ENCODE peak calls at places on chromosomes 13 and 19, in six cellular contexts. M is activated CD4-positive, alpha-beta T cell treated with anti-CD3 and anti-CD28 coated beads for 4 hours; G is EH; W is activated CD8-positive, alpha-beta memory T cell treated with anti-CD3 and anti-CD28 coated beads for 4 hours; H is GM12865; V is T-cell. Y is an unnamed sample.

GRCh38 chr19:49469828-49470614 is 4.0 kb upstream of the FLT3LG start:
- DNase-seq in V (peak), G (no peak), H (peak), W (peak), M (peak), Y (peak)

GRCh38 chr13:90696254-90696653 is 651.2 kb upstream of the MIR17HG start:
- DNase-seq in V (no peak), H (no peak), G (peak), M (no peak), W (no peak), Y (no peak)

GRCh38 chr13:111114362-111115050 is 604 bp upstream of the ARHGEF7 start:
- DNase-seq in M (no peak), W (no peak), G (peak), V (no peak), H (peak), Y (no peak)

GRCh38 chr13:83907196-83907989 is 25.1 kb upstream of the SLITRK1 start:
- DNase-seq in G (no peak), M (no peak), V (no peak), H (no peak), W (no peak), Y (no peak)

GRCh38 chr19:38089440-38089839 is 134.6 kb downstream of the DPF1 start:
- DNase-seq in M (no peak), W (no peak), V (no peak), G (no peak), H (no peak), Y (no peak)

GRCh38 chr13:23504188-23504587 is 66.0 kb upstream of the TNFRSF19 start:
- DNase-seq in G (peak), H (no peak), W (no peak), V (no peak), M (no peak), Y (no peak)

GRCh38 chr19:45940515-45940805 is 25.9 kb upstream of the NANOS2 start:
- DNase-seq in G (no peak), V (no peak), H (no peak), W (no peak), M (no peak), Y (no peak)

GRCh38 chr13:98751397-98752110 is 918 bp downstream of the SLC15A1 start:
- DNase-seq in H (no peak), W (no peak), M (no peak), V (no peak), G (peak), Y (no peak)

GRCh38 chr19:49427855-49428546 is 2.8 kb downstream of the GFY start:
- DNase-seq in V (no peak), M (no peak), W (no peak), G (peak), H (no peak), Y (no peak)

GRCh38 chr19:45782820-45783785 is 813 bp upstream of the DMPK start:
- DNase-seq in M (no peak), H (no peak), W (no peak), V (no peak), G (peak), Y (no peak)

GRCh38 chr13:51249767-51250741 is 27.9 kb downstream of the FAM124A start:
- DNase-seq in M (no peak), V (no peak), H (peak), W (no peak), G (no peak), Y (no peak)

GRCh38 chr19:32373614-32374295 is 28.3 kb downstream of the ZNF507 start:
- DNase-seq in M (no peak), G (peak), H (no peak), W (no peak), V (no peak), Y (no peak)

GRCh38 chr19:45136507-45137178 is 24.1 kb downstream of the NKPD1 start:
- DNase-seq in V (no peak), G (no peak), W (no peak), M (no peak), H (peak), Y (no peak)

GRCh38 chr19:6372594-6373095 is at the start of gene ALKBH7:
- DNase-seq in H (peak), V (peak), M (peak), W (peak), G (peak), Y (peak)

GRCh38 chr19:33263325-33264023 is 37.8 kb upstream of the SLC7A10 start:
- DNase-seq in H (no peak), W (no peak), V (no peak), G (no peak), M (no peak), Y (no peak)

GRCh38 chr19:41886761-41887710 is 4.1 kb downstream of the ARHGEF1 start:
- DNase-seq in G (peak), W (no peak), V (peak), M (peak), H (peak), Y (no peak)

GRCh38 chr13:21849323-21849722 is 178.4 kb downstream of the FGF9 start:
- DNase-seq in G (peak), W (peak), M (no peak), H (peak), V (no peak), Y (no peak)

GRCh38 chr19:40907968-40908735 is 26.1 kb upstream of the CYP2A7 start:
- DNase-seq in H (peak), M (peak), W (peak), V (no peak), G (no peak), Y (no peak)

GRCh38 chr19:46766569-46767317 is 20.5 kb upstream of the STRN4 start:
- DNase-seq in V (no peak), M (peak), G (peak), W (no peak), H (peak), Y (no peak)

GRCh38 chr13:45878966-45879365 is 27.4 kb upstream of the SIAH3 start:
- DNase-seq in M (no peak), G (no peak), V (no peak), H (no peak), W (no peak), Y (no peak)

GRCh38 chr19:46481187-46481586 is 9.8 kb upstream of the PNMA8A start:
- DNase-seq in V (no peak), W (no peak), H (no peak), M (no peak), G (no peak), Y (no peak)

GRCh38 chr19:17348700-17349099 is 11.3 kb downstream of the GTPBP3 start:
- DNase-seq in V (no peak), G (peak), W (no peak), M (no peak), H (no peak), Y (no peak)

GRCh38 chr19:6632002-6632621 is 37.8 kb downstream of the TNFSF14 start:
- DNase-seq in G (peak), M (peak), W (peak), H (peak), V (peak), Y (peak)

GRCh38 chr13:50149143-50149703 is 134.0 kb downstream of the KCNRG start:
- DNase-seq in H (no peak), V (no peak), G (peak), W (no peak), M (no peak), Y (no peak)

GRCh38 chr13:98065468-98065867 is 77.4 kb upstream of the FARP1 start:
- DNase-seq in H (no peak), V (no peak), M (no peak), W (no peak), G (no peak), Y (no peak)

GRCh38 chr19:51786651-51787494 is 8.1 kb upstream of the FPR3 start:
- DNase-seq in M (no peak), W (no peak), H (no peak), G (no peak), V (no peak), Y (no peak)

GRCh38 chr13:40940841-40941240 is 78.3 kb downstream of the ELF1 start:
- DNase-seq in M (no peak), H (no peak), G (no peak), W (no peak), V (no peak), Y (no peak)

GRCh38 chr19:1590641-1591397 is 1.8 kb downstream of the MBD3 start:
- DNase-seq in V (no peak), M (no peak), W (no peak), H (peak), G (peak), Y (no peak)

Y was measured in NCI-H524 treated with DMSO at 0.1 percent for 48 hours.